ENCODE peak calls at places on chromosomes 5 and 9, in ten cellular contexts. One of them, this sample, is unnamed.

GRCh38 chr5:151208481-151208914 is 15.4 kb downstream of the CCDC69 start:
- DNase-seq in MCF 10A: no peak
- DNase-seq in endothelial cell: no peak
- DNase-seq in upper lobe of right lung: no peak
- DNase-seq in astrocyte of the spinal cord: no peak
- DNase-seq in OCI-LY7: no peak
- DNase-seq in PC-3: no peak
- DNase-seq in GM20000: no peak
- DNase-seq in breast epithelium: no peak
- DNase-seq in bronchial epithelial cell: no peak
- DNase-seq in this sample: peak; percentile 53

GRCh38 chr5:36665638-36666037 is 59.2 kb downstream of the SLC1A3 start:
- DNase-seq in PC-3: no peak
- DNase-seq in OCI-LY7: no peak
- DNase-seq in breast epithelium: no peak
- DNase-seq in upper lobe of right lung: no peak
- DNase-seq in GM20000: no peak
- DNase-seq in bronchial epithelial cell: no peak
- DNase-seq in MCF 10A: no peak
- DNase-seq in astrocyte of the spinal cord: no peak
- DNase-seq in endothelial cell: no peak
- DNase-seq in this sample: no peak

GRCh38 chr5:89946514-89946913 is 463.0 kb downstream of the CETN3 start:
- DNase-seq in MCF 10A: no peak
- DNase-seq in OCI-LY7: no peak
- DNase-seq in endothelial cell: no peak
- DNase-seq in bronchial epithelial cell: no peak
- DNase-seq in PC-3: no peak
- DNase-seq in upper lobe of right lung: no peak
- DNase-seq in GM20000: no peak
- DNase-seq in breast epithelium: no peak
- DNase-seq in astrocyte of the spinal cord: no peak
- DNase-seq in this sample: no peak

GRCh38 chr9:86122309-86122708 is 23.0 kb upstream of the GOLM1 start:
- DNase-seq in GM20000: no peak
- DNase-seq in OCI-LY7: no peak
- DNase-seq in upper lobe of right lung: no peak
- DNase-seq in PC-3: no peak
- DNase-seq in breast epithelium: no peak
- DNase-seq in endothelial cell: no peak
- DNase-seq in astrocyte of the spinal cord: no peak
- DNase-seq in bronchial epithelial cell: no peak
- DNase-seq in MCF 10A: no peak
- DNase-seq in this sample: no peak

GRCh38 chr5:147055850-147056523 is 177.4 kb upstream of the PPP2R2B start:
- DNase-seq in breast epithelium: no peak
- DNase-seq in OCI-LY7: no peak
- DNase-seq in upper lobe of right lung: no peak
- DNase-seq in PC-3: no peak
- DNase-seq in GM20000: no peak
- DNase-seq in astrocyte of the spinal cord: no peak
- DNase-seq in MCF 10A: no peak
- DNase-seq in endothelial cell: no peak
- DNase-seq in bronchial epithelial cell: no peak
- DNase-seq in this sample: no peak

GRCh38 chr9:135581636-135582426 is 20.3 kb downstream of the PAEP start:
- DNase-seq in bronchial epithelial cell: no peak
- DNase-seq in astrocyte of the spinal cord: no peak
- DNase-seq in endothelial cell: no peak
- DNase-seq in GM20000: no peak
- DNase-seq in OCI-LY7: no peak
- DNase-seq in MCF 10A: no peak
- DNase-seq in upper lobe of right lung: no peak
- DNase-seq in PC-3: no peak
- DNase-seq in breast epithelium: no peak
- DNase-seq in this sample: no peak

GRCh38 chr9:4365055-4365454 is 65.2 kb upstream of the GLIS3 start:
- DNase-seq in MCF 10A: no peak
- DNase-seq in upper lobe of right lung: no peak
- DNase-seq in endothelial cell: no peak
- DNase-seq in bronchial epithelial cell: no peak
- DNase-seq in PC-3: no peak
- DNase-seq in GM20000: no peak
- DNase-seq in breast epithelium: no peak
- DNase-seq in OCI-LY7: no peak
- DNase-seq in astrocyte of the spinal cord: no peak
- DNase-seq in this sample: no peak

GRCh38 chr5:77463905-77464304 is 28.2 kb downstream of the WDR41 start:
- DNase-seq in PC-3: no peak
- DNase-seq in MCF 10A: no peak
- DNase-seq in OCI-LY7: no peak
- DNase-seq in endothelial cell: no peak
- DNase-seq in astrocyte of the spinal cord: no peak
- DNase-seq in bronchial epithelial cell: no peak
- DNase-seq in upper lobe of right lung: no peak
- DNase-seq in GM20000: no peak
- DNase-seq in breast epithelium: no peak
- DNase-seq in this sample: no peak

GRCh38 chr9:136433043-136433715 is 6.5 kb downstream of the INPP5E start:
- DNase-seq in PC-3: no peak
- DNase-seq in bronchial epithelial cell: no peak
- DNase-seq in astrocyte of the spinal cord: no peak
- DNase-seq in upper lobe of right lung: no peak
- DNase-seq in breast epithelium: no peak
- DNase-seq in GM20000: no peak
- DNase-seq in OCI-LY7: no peak
- DNase-seq in MCF 10A: no peak
- DNase-seq in endothelial cell: no peak
- DNase-seq in this sample: no peak

GRCh38 chr5:135718151-135718550 is 116.3 kb upstream of the SLC25A48 start:
- DNase-seq in PC-3: peak; percentile 24
- DNase-seq in breast epithelium: no peak
- DNase-seq in GM20000: no peak
- DNase-seq in endothelial cell: no peak
- DNase-seq in MCF 10A: peak; percentile 70
- DNase-seq in astrocyte of the spinal cord: no peak
- DNase-seq in bronchial epithelial cell: peak; percentile 88
- DNase-seq in upper lobe of right lung: no peak
- DNase-seq in OCI-LY7: no peak
- DNase-seq in this sample: no peak

GRCh38 chr9:126615251-126615790 is 1.6 kb downstream of the LMX1B start:
- DNase-seq in MCF 10A: no peak
- DNase-seq in breast epithelium: peak; percentile 72
- DNase-seq in endothelial cell: peak; percentile 51
- DNase-seq in upper lobe of right lung: peak; percentile 66
- DNase-seq in OCI-LY7: no peak
- DNase-seq in GM20000: peak; percentile 57
- DNase-seq in bronchial epithelial cell: peak; percentile 16
- DNase-seq in astrocyte of the spinal cord: no peak
- DNase-seq in PC-3: no peak
- DNase-seq in this sample: no peak

GRCh38 chr5:159359408-159359807 is 29.1 kb upstream of the IL12B start:
- DNase-seq in endothelial cell: no peak
- DNase-seq in OCI-LY7: no peak
- DNase-seq in astrocyte of the spinal cord: no peak
- DNase-seq in PC-3: no peak
- DNase-seq in upper lobe of right lung: no peak
- DNase-seq in MCF 10A: no peak
- DNase-seq in bronchial epithelial cell: no peak
- DNase-seq in GM20000: no peak
- DNase-seq in breast epithelium: no peak
- DNase-seq in this sample: no peak

GRCh38 chr5:179526978-179527377 is 23.4 kb upstream of the RUFY1 start:
- DNase-seq in upper lobe of right lung: no peak
- DNase-seq in breast epithelium: no peak
- DNase-seq in GM20000: no peak
- DNase-seq in PC-3: no peak
- DNase-seq in endothelial cell: no peak
- DNase-seq in MCF 10A: no peak
- DNase-seq in OCI-LY7: no peak
- DNase-seq in astrocyte of the spinal cord: no peak
- DNase-seq in bronchial epithelial cell: no peak
- DNase-seq in this sample: no peak

GRCh38 chr5:6389397-6389796 is 11.1 kb upstream of the MED10 start:
- DNase-seq in breast epithelium: no peak
- DNase-seq in MCF 10A: no peak
- DNase-seq in PC-3: no peak
- DNase-seq in upper lobe of right lung: no peak
- DNase-seq in astrocyte of the spinal cord: no peak
- DNase-seq in endothelial cell: no peak
- DNase-seq in GM20000: no peak
- DNase-seq in bronchial epithelial cell: no peak
- DNase-seq in OCI-LY7: no peak
- DNase-seq in this sample: no peak
- TF ChIP-seq CTCF in breast epithelium: no peak
- TF ChIP-seq CTCF in MCF 10A: no peak
- TF ChIP-seq CTCF in PC-3: no peak
- TF ChIP-seq CTCF in upper lobe of right lung: no peak
- TF ChIP-seq CTCF in astrocyte of the spinal cord: no peak
- TF ChIP-seq CTCF in endothelial cell: no peak
- TF ChIP-seq CTCF in GM20000: no peak
- TF ChIP-seq CTCF in bronchial epithelial cell: no peak
- TF ChIP-seq CTCF in OCI-LY7: no peak
- TF ChIP-seq CTCF in this sample: no peak

DNA sequence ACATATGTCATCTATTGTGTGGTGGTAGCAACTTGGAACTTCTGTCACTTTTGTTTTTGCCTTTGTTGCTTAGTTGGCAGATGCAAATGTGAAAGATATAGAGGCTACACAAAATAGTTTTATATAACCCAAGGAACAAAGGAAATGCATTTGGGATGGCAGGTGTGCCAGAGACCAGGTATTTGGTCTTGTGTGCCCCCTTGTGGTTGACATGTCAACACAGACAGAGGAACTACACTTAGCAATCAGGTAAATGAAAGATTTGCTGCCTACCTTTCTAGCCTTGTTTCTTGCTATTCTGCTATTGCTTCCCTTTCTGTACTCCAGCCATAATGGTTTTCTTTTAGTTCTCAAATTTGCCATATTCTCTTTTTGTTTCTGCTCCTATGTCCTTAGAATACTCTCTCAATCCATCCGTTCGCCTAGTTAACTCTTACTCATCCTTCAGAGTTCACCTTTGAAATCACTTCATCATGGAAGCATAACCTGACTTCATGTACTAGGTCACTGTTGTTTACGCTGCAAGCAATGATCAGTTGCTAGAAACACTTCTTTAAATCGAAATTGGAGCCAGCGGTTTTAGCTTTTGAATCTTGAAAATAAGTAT is 119.5 kb downstream of the TRPM3 start:
- DNase-seq in breast epithelium: peak; percentile 21
- DNase-seq in OCI-LY7: peak; percentile 35
- DNase-seq in PC-3: peak; percentile 41
- DNase-seq in upper lobe of right lung: no peak
- DNase-seq in GM20000: peak; percentile 11
- DNase-seq in bronchial epithelial cell: peak; percentile 56
- DNase-seq in endothelial cell: peak; percentile 23
- DNase-seq in astrocyte of the spinal cord: peak; percentile 25
- DNase-seq in MCF 10A: peak; percentile 70
- DNase-seq in this sample: no peak
- TF ChIP-seq CTCF in breast epithelium: peak; percentile 55
- TF ChIP-seq CTCF in OCI-LY7: peak; percentile 79
- TF ChIP-seq CTCF in PC-3: peak; percentile 63
- TF ChIP-seq CTCF in upper lobe of right lung: peak; percentile 47
- TF ChIP-seq CTCF in GM20000: peak; percentile 26
- TF ChIP-seq CTCF in bronchial epithelial cell: peak; percentile 81
- TF ChIP-seq CTCF in endothelial cell: peak; percentile 63
- TF ChIP-seq CTCF in astrocyte of the spinal cord: peak; percentile 62
- TF ChIP-seq CTCF in MCF 10A: peak; percentile 47
- TF ChIP-seq CTCF in this sample: no peak

DNA sequence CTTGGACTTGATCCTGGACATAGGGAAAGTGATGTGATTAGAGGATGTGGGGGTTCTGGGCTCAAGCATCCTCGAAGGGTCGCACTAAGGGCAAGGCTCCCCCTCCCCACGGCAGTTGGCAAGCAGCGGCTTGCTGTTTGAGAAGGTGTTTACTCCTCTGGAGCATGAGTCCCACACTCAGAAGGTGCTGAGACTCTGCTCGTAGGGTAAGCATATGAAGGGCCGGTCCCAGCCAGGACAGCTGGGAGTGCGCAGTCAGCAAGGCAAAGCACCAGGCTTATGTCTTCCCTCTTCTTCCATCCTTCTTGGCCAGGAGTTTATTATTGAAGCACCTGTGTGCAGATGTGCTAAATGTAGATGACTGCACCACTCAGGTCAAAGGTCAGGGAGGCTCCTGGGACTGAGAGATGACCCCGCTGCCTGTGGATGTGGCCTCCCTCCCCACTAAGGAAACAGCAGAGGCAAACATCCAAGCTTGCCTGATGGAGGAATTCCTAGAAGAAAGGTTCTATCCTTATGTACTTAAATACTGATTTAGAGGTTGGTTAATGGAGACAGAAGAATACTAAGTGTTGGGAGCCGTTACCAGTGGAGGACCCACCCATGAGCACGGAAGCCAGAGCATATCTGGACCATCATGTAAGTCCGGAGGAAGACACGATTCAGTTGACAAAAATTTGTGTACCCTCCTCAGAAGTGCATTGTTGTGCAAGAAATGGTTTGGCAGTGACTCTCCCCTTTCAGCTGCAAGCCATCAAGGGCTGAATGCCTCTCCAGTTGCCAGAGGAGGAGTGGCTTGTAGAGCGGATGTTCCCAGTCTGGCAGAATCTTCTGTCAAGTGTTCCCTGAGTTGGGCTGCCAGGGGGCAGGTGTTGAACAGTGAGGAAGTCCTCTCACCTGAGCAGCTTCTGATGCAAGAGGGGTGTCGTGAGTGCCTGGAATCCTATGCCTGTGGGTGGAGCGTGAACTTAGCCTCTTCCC is 27.2 kb upstream of the CDKN2AIPNL start:
- DNase-seq in upper lobe of right lung: peak; percentile 89
- DNase-seq in GM20000: no peak
- DNase-seq in MCF 10A: peak; percentile 100
- DNase-seq in astrocyte of the spinal cord: peak; percentile 86
- DNase-seq in breast epithelium: peak; percentile 98
- DNase-seq in endothelial cell: no peak
- DNase-seq in PC-3: peak; percentile 93
- DNase-seq in bronchial epithelial cell: peak; percentile 99
- DNase-seq in OCI-LY7: no peak
- DNase-seq in this sample: peak; percentile 69
- TF ChIP-seq CTCF in upper lobe of right lung: no peak
- TF ChIP-seq CTCF in GM20000: no peak
- TF ChIP-seq CTCF in MCF 10A: no peak
- TF ChIP-seq CTCF in astrocyte of the spinal cord: no peak
- TF ChIP-seq CTCF in breast epithelium: peak; percentile 26
- TF ChIP-seq CTCF in endothelial cell: no peak
- TF ChIP-seq CTCF in PC-3: no peak
- TF ChIP-seq CTCF in bronchial epithelial cell: peak; percentile 36
- TF ChIP-seq CTCF in OCI-LY7: no peak
- TF ChIP-seq CTCF in this sample: no peak

GRCh38 chr5:48192-48591 is 43.8 kb upstream of the PLEKHG4B start:
- DNase-seq in bronchial epithelial cell: no peak
- DNase-seq in upper lobe of right lung: no peak
- DNase-seq in MCF 10A: no peak
- DNase-seq in breast epithelium: no peak
- DNase-seq in astrocyte of the spinal cord: no peak
- DNase-seq in OCI-LY7: no peak
- DNase-seq in endothelial cell: no peak
- DNase-seq in GM20000: no peak
- DNase-seq in PC-3: no peak
- DNase-seq in this sample: no peak

GRCh38 chr5:40184-40583 is 51.8 kb upstream of the PLEKHG4B start:
- DNase-seq in endothelial cell: no peak
- DNase-seq in bronchial epithelial cell: no peak
- DNase-seq in upper lobe of right lung: no peak
- DNase-seq in MCF 10A: peak; percentile 20
- DNase-seq in breast epithelium: no peak
- DNase-seq in astrocyte of the spinal cord: no peak
- DNase-seq in GM20000: no peak
- DNase-seq in PC-3: peak; percentile 48
- DNase-seq in OCI-LY7: no peak
- DNase-seq in this sample: no peak

GRCh38 chr5:42250-42649 is 49.7 kb upstream of the PLEKHG4B start:
- DNase-seq in PC-3: peak; percentile 66
- DNase-seq in MCF 10A: peak; percentile 42
- DNase-seq in OCI-LY7: no peak
- DNase-seq in endothelial cell: peak; percentile 57
- DNase-seq in bronchial epithelial cell: peak; percentile 19
- DNase-seq in breast epithelium: no peak
- DNase-seq in upper lobe of right lung: no peak
- DNase-seq in astrocyte of the spinal cord: peak; percentile 10
- DNase-seq in GM20000: no peak
- DNase-seq in this sample: no peak
- TF ChIP-seq CTCF in PC-3: peak; percentile 77
- TF ChIP-seq CTCF in MCF 10A: peak; percentile 50
- TF ChIP-seq CTCF in OCI-LY7: peak; percentile 53
- TF ChIP-seq CTCF in endothelial cell: no peak
- TF ChIP-seq CTCF in bronchial epithelial cell: peak; percentile 66
- TF ChIP-seq CTCF in breast epithelium: peak; percentile 22
- TF ChIP-seq CTCF in upper lobe of right lung: peak; percentile 34
- TF ChIP-seq CTCF in astrocyte of the spinal cord: peak; percentile 66
- TF ChIP-seq CTCF in GM20000: no peak
- TF ChIP-seq CTCF in this sample: no peak

This sample was measured in testis.